ENCODE peak calls at places on chromosome 22, in six cellular contexts. V, U, T, X, G and K are unnamed samples.

GRCh38 chr22:20315337-20316216 is 4.3 kb downstream of the DGCR6L start:
- DNase-seq in V (no peak), U (no peak), X (no peak), T (no peak), G (no peak), K (no peak)

GRCh38 chr22:44146088-44146861 is 34.5 kb upstream of the PARVG start:
- DNase-seq in G (no peak), U (no peak), V (no peak), X (no peak), T (no peak), K (no peak)

GRCh38 chr22:29225422-29226090 is 19.9 kb downstream of the EMID1 start:
- DNase-seq in T (no peak), V (no peak), X (no peak), U (no peak), G (no peak), K (peak; percentile 25)

GRCh38 chr22:46195487-46196165 is 45.3 kb downstream of the PPARA start:
- DNase-seq in V (no peak), T (peak; percentile 83), U (no peak), G (no peak), X (no peak), K (no peak)

GRCh38 chr22:42288791-42289190 is 18.3 kb upstream of the TCF20 start:
- DNase-seq in U (no peak), G (no peak), X (no peak), V (no peak), T (no peak), K (no peak)

GRCh38 chr22:31569126-31569525 is 72.8 kb downstream of the SFI1 start:
- DNase-seq in X (no peak), V (no peak), U (no peak), G (no peak), T (no peak), K (no peak)

GRCh38 chr22:33513388-33514336 is 406.6 kb downstream of the LARGE1 start:
- DNase-seq in T (no peak), X (no peak), V (no peak), G (no peak), U (no peak), K (peak; percentile 16)

GRCh38 chr22:43812149-43812842 is at the start of gene EFCAB6:
- DNase-seq in T (peak; percentile 68), G (peak; percentile 86), V (peak; percentile 98), U (peak; percentile 82), X (peak; percentile 92), K (peak; percentile 97)

GRCh38 chr22:48359613-48359965 is 1468.1 kb downstream of the BRD1 start:
- DNase-seq in U (no peak), G (no peak), X (no peak), V (no peak), T (no peak), K (no peak)

GRCh38 chr22:48782817-48783511 is 1044.7 kb downstream of the BRD1 start:
- DNase-seq in X (no peak), G (no peak), V (peak; percentile 15), T (peak; percentile 10), U (peak; percentile 6), K (no peak)

GRCh38 chr22:41976070-41976901 is 7.0 kb downstream of the SEPTIN3 start:
- DNase-seq in T (no peak), U (peak; percentile 50), G (no peak), V (peak; percentile 52), X (peak; percentile 35), K (peak; percentile 68)

GRCh38 chr22:41417622-41418390 is 28.8 kb downstream of the TOB2 start:
- DNase-seq in X (peak; percentile 94), V (no peak), G (no peak), U (peak; percentile 96), T (peak; percentile 49), K (no peak)

GRCh38 chr22:28821452-28821851 is 21.1 kb upstream of the XBP1 start:
- DNase-seq in V (no peak), G (no peak), X (no peak), U (no peak), T (no peak), K (no peak)

GRCh38 chr22:50444663-50445062 is 30.2 kb downstream of the SBF1 start:
- DNase-seq in U (no peak), V (no peak), G (no peak), X (no peak), T (peak; percentile 19), K (peak; percentile 53)

GRCh38 chr22:41904450-41905410 is 10.1 kb downstream of the SHISA8 start:
- DNase-seq in V (no peak), X (no peak), G (no peak), U (no peak), T (no peak), K (no peak)

GRCh38 chr22:45102896-45103420 is 60.8 kb upstream of the NUP50 start:
- DNase-seq in V (no peak), U (no peak), X (no peak), T (no peak), G (no peak), K (no peak)

GRCh38 chr22:45935573-45935972 is 41.4 kb downstream of the WNT7B start:
- DNase-seq in X (no peak), U (no peak), T (no peak), V (no peak), G (no peak), K (no peak)

GRCh38 chr22:29767289-29768051 is at the start of gene UQCR10:
- DNase-seq in U (peak; percentile 86), V (peak; percentile 89), T (no peak), X (peak; percentile 92), G (peak; percentile 85), K (peak; percentile 96)

GRCh38 chr22:18110194-18110943 is at the start of gene TUBA8:
- DNase-seq in X (no peak), V (peak; percentile 50), T (peak; percentile 12), G (no peak), U (no peak), K (peak; percentile 57)

GRCh38 chr22:28976588-28976987 is 85.0 kb downstream of the C22orf31 start:
- DNase-seq in X (peak; percentile 29), V (no peak), T (peak; percentile 51), U (no peak), G (no peak), K (no peak)

GRCh38 chr22:36317658-36318271 is 64.8 kb downstream of the APOL1 start:
- DNase-seq in G (no peak), U (no peak), V (no peak), T (no peak), X (no peak), K (no peak)

GRCh38 chr22:40324468-40325305 is 21.6 kb upstream of the ADSL start:
- DNase-seq in X (no peak), V (no peak), T (no peak), U (no peak), G (no peak), K (no peak)

GRCh38 chr22:48760481-48761238 is 1067.0 kb downstream of the BRD1 start:
- DNase-seq in T (no peak), U (no peak), G (no peak), X (no peak), V (no peak), K (peak; percentile 2)

GRCh38 chr22:45925811-45926351 is 51.1 kb downstream of the WNT7B start:
- DNase-seq in T (no peak), X (no peak), G (no peak), V (no peak), U (no peak), K (no peak)

GRCh38 chr22:30887418-30887817 is 81.2 kb downstream of the MORC2 start:
- DNase-seq in X (no peak), V (no peak), T (no peak), G (no peak), U (no peak), K (no peak)

GRCh38 chr22:26737262-26737661 is 79.9 kb downstream of the MIAT start:
- DNase-seq in G (no peak), V (no peak), U (no peak), T (no peak), X (no peak), K (no peak)